ENCODE peak calls at places on chromosome 14, in five cellular contexts. K is smooth muscle cell of the brain vasculature, V is H54, E is astrocyte of the spinal cord, A is activated gamma-delta T cell treated with Interleukin-2 at 50 U/mL for 16 hours. C is an unnamed sample.

GRCh38 chr14:67883717-67884116 is 64.1 kb downstream of the RAD51B start:
- DNase-seq in E (peak; percentile 19), V (no peak), A (no peak), K (no peak), C (peak; percentile 43)

GRCh38 chr14:49212721-49213120 is 373.5 kb downstream of the RPS29 start:
- DNase-seq in V (no peak), K (no peak), A (no peak), E (no peak), C (no peak)

GRCh38 chr14:22448905-22449611 is 140.0 kb downstream of the DAD1 start:
- DNase-seq in E (peak; percentile 30), V (no peak), K (no peak), A (no peak), C (peak; percentile 67)

GRCh38 chr14:59262717-59263469 is 74.4 kb downstream of the DAAM1 start:
- DNase-seq in E (no peak), A (no peak), V (no peak), K (no peak), C (no peak)

GRCh38 chr14:50123062-50123461 is 6.7 kb upstream of the VCPKMT start:
- DNase-seq in A (no peak), K (no peak), E (no peak), V (no peak), C (no peak)

GRCh38 chr14:96205059-96205993 is 687 bp downstream of the BDKRB2 start:
- DNase-seq in E (no peak), A (no peak), V (peak; percentile 36), K (no peak), C (no peak)

GRCh38 chr14:45658226-45658916 is 405.4 kb upstream of the MIS18BP1 start:
- DNase-seq in E (no peak), V (no peak), A (no peak), K (no peak), C (no peak)

GRCh38 chr14:75279739-75280447 is 1.3 kb downstream of the FOS start:
- DNase-seq in A (no peak), E (peak; percentile 34), K (no peak), V (no peak), C (peak; percentile 41)

GRCh38 chr14:58863576-58864345 is 226.0 kb downstream of the DACT1 start:
- DNase-seq in K (no peak), A (no peak), V (no peak), E (no peak), C (no peak)

GRCh38 chr14:49691031-49691430 is 1.9 kb upstream of the KLHDC1 start:
- DNase-seq in K (no peak), A (no peak), V (no peak), E (no peak), C (no peak)

GRCh38 chr14:67491741-67492504 is 3.4 kb upstream of the TMEM229B start:
- DNase-seq in K (no peak), A (no peak), E (no peak), V (no peak), C (no peak)

GRCh38 chr14:21096889-21097615 is 1.4 kb downstream of the ZNF219 start:
- DNase-seq in E (no peak), K (no peak), A (no peak), V (no peak), C (no peak)

GRCh38 chr14:95480109-95480886 is 36.2 kb downstream of the SYNE3 start:
- DNase-seq in K (no peak), A (peak; percentile 40), V (peak; percentile 67), E (no peak), C (peak; percentile 18)

GRCh38 chr14:49692895-49693737 is at the start of gene KLHDC1:
- DNase-seq in E (peak; percentile 77), A (peak; percentile 74), V (peak; percentile 47), K (peak; percentile 36), C (peak; percentile 84)

GRCh38 chr14:80954771-80955299 is 586 bp upstream of the TSHR start:
- DNase-seq in K (peak; percentile 45), A (peak; percentile 71), E (peak; percentile 77), V (peak; percentile 27), C (peak; percentile 78)

GRCh38 chr14:70188292-70188607 is 501 bp downstream of the SLC8A3 start:
- DNase-seq in V (no peak), K (no peak), E (no peak), A (no peak), C (peak; percentile 7)

GRCh38 chr14:50061664-50062437 is 54.5 kb downstream of the VCPKMT start:
- DNase-seq in A (peak; percentile 70), E (peak; percentile 40), K (no peak), V (peak; percentile 30), C (peak; percentile 43)

GRCh38 chr14:35337557-35338255 is 45.5 kb downstream of the PSMA6 start:
- DNase-seq in K (no peak), V (no peak), E (no peak), A (no peak), C (no peak)

GRCh38 chr14:23154876-23155587 is 28.4 kb downstream of the SLC7A8 start:
- DNase-seq in V (peak; percentile 54), A (no peak), K (peak; percentile 70), E (peak; percentile 84), C (peak; percentile 84)

GRCh38 chr14:75295061-75295461 is 16.4 kb downstream of the FOS start:
- DNase-seq in K (no peak), A (no peak), E (peak; percentile 76), V (no peak), C (peak; percentile 63)

GRCh38 chr14:68510201-68510600 is 282.7 kb downstream of the ZFP36L1 start:
- DNase-seq in A (no peak), E (peak; percentile 57), K (no peak), V (no peak), C (no peak)

GRCh38 chr14:31221266-31221665 is 13.7 kb upstream of the HECTD1 start:
- DNase-seq in E (no peak), K (no peak), V (no peak), A (no peak), C (no peak)

GRCh38 chr14:102739190-102739469 is 38.1 kb upstream of the TRAF3 start:
- DNase-seq in E (no peak), K (no peak), V (no peak), A (no peak), C (no peak)

GRCh38 chr14:74663884-74664283 is 49.0 kb downstream of the AREL1 start:
- DNase-seq in A (no peak), K (no peak), V (no peak), E (no peak), C (no peak)

GRCh38 chr14:103329421-103330347 is 4.4 kb upstream of the EIF5 start:
- DNase-seq in K (no peak), V (no peak), A (no peak), E (no peak), C (peak; percentile 69)

GRCh38 chr14:29710015-29710414 is 217.6 kb downstream of the PRKD1 start:
- DNase-seq in K (no peak), V (no peak), E (no peak), A (no peak), C (peak; percentile 42)

GRCh38 chr14:50362791-50363733 is 33.6 kb downstream of the CDKL1 start:
- DNase-seq in V (no peak), K (no peak), E (no peak), A (peak; percentile 12), C (peak; percentile 33)

GRCh38 chr14:79724934-79725717 is 486.2 kb downstream of the DIO2 start:
- DNase-seq in K (no peak), V (no peak), E (no peak), A (no peak), C (no peak)

GRCh38 chr14:32998433-32998832 is 59.8 kb downstream of the NPAS3 start:
- DNase-seq in K (no peak), V (no peak), E (peak; percentile 19), A (no peak), C (peak; percentile 63)

GRCh38 chr14:51004352-51004800 is 60.1 kb upstream of the PYGL start:
- DNase-seq in A (no peak), E (no peak), V (no peak), K (no peak), C (no peak)

GRCh38 chr14:39339003-39339402 is 93.2 kb downstream of the FBXO33 start:
- DNase-seq in A (no peak), K (peak; percentile 12), E (peak; percentile 60), V (peak; percentile 2), C (peak; percentile 94)

GRCh38 chr14:81517798-81518398 is 15.8 kb downstream of the SEL1L start:
- DNase-seq in A (no peak), E (no peak), V (no peak), K (no peak), C (peak; percentile 62)

GRCh38 chr14:42814817-42815216 is 1208.1 kb downstream of the LRFN5 start:
- DNase-seq in E (no peak), V (no peak), A (no peak), K (no peak), C (no peak)

GRCh38 chr14:49861581-49861922 is 9.0 kb upstream of the NEMF start:
- DNase-seq in K (peak; percentile 44), A (peak; percentile 50), V (no peak), E (peak; percentile 90), C (peak; percentile 91)

GRCh38 chr14:74255281-74255680 is 16.0 kb downstream of the VSX2 start:
- DNase-seq in V (no peak), K (no peak), E (no peak), A (no peak), C (no peak)

GRCh38 chr14:55697358-55697985 is 117.5 kb downstream of the KTN1 start:
- DNase-seq in A (no peak), K (no peak), V (no peak), E (no peak), C (no peak)